ENCODE peak calls at places on chromosomes 12 and 14, in six cellular contexts. N is NCI-H1417; V is mammary epithelial cell; F is effector CD8-positive, alpha-beta T cell; A is pulmonary artery endothelial cell; E is GM03348. P is an unnamed sample.

GRCh38 chr14:104802913-104803184 is 1.9 kb downstream of the ZBTB42 start:
- DNase-seq in N (peak), V (no peak), F (no peak), A (no peak), E (no peak), P (no peak)

GRCh38 chr12:77786675-77787074 is 44.0 kb upstream of the NAV3 start:
- DNase-seq in N (no peak), V (no peak), F (no peak), A (no peak), E (no peak), P (no peak)

GRCh38 chr12:71164877-71165197 is 7.0 kb upstream of the TSPAN8 start:
- DNase-seq in N (no peak), V (peak), F (no peak), A (no peak), E (no peak), P (no peak)

GRCh38 chr12:51836833-51837184 is 11.7 kb downstream of the FIGNL2 start:
- DNase-seq in N (no peak), V (no peak), F (no peak), A (no peak), E (no peak), P (no peak)

GRCh38 chr12:64968989-64969819 is 144.8 kb downstream of the TBC1D30 start:
- DNase-seq in N (no peak), V (no peak), F (no peak), A (no peak), E (peak), P (no peak)

GRCh38 chr14:24695265-24696241 is 61.6 kb upstream of the GZMB start:
- DNase-seq in N (no peak), V (no peak), F (no peak), A (no peak), E (no peak), P (no peak)

GRCh38 chr14:22974530-22975313 is 7.6 kb downstream of the AJUBA start:
- DNase-seq in N (peak), V (no peak), F (no peak), A (no peak), E (no peak), P (no peak)

GRCh38 chr14:62662811-62663477 is 382.3 kb downstream of the KCNH5 start:
- DNase-seq in N (peak), V (no peak), F (no peak), A (no peak), E (no peak), P (no peak)

GRCh38 chr12:131375972-131376345 is 334.9 kb upstream of the SFSWAP start:
- DNase-seq in N (no peak), V (no peak), F (no peak), A (no peak), E (no peak), P (no peak)

GRCh38 chr12:32944195-32944594 is 47.6 kb upstream of the PKP2 start:
- DNase-seq in N (no peak), V (peak), F (no peak), A (no peak), E (no peak), P (no peak)

GRCh38 chr12:58894040-58894439 is 26.3 kb downstream of the LRIG3 start:
- DNase-seq in N (no peak), V (no peak), F (no peak), A (no peak), E (no peak), P (no peak)

GRCh38 chr14:68255697-68256178 is 436.2 kb downstream of the RAD51B start:
- DNase-seq in N (no peak), V (peak), F (no peak), A (no peak), E (peak), P (no peak)

GRCh38 chr14:84090837-84091236 is 1439.1 kb upstream of the FLRT2 start:
- DNase-seq in N (no peak), V (no peak), F (no peak), A (no peak), E (no peak), P (no peak)

GRCh38 chr12:109946505-109946904 is 46.4 kb downstream of the TCHP start:
- DNase-seq in N (no peak), V (no peak), F (no peak), A (no peak), E (peak), P (no peak)

GRCh38 chr12:102965281-102966155 is 8.0 kb downstream of the ASCL1 start:
- DNase-seq in N (peak), V (no peak), F (no peak), A (no peak), E (no peak), P (no peak)

GRCh38 chr12:79929065-79929464 is 5.8 kb downstream of the PPP1R12A start:
- DNase-seq in N (no peak), V (no peak), F (no peak), A (no peak), E (no peak), P (no peak)

GRCh38 chr14:73997944-73998451 is 21.1 kb downstream of the ENTPD5 start:
- DNase-seq in N (peak), V (no peak), F (no peak), A (no peak), E (no peak), P (no peak)

GRCh38 chr12:53217049-53217929 is 10.2 kb upstream of the ITGB7 start:
- DNase-seq in N (no peak), V (peak), F (no peak), A (no peak), E (peak), P (no peak)

GRCh38 chr14:103125098-103126070 is 2.1 kb downstream of the TNFAIP2 start:
- DNase-seq in N (no peak), V (no peak), F (no peak), A (no peak), E (no peak), P (no peak)

GRCh38 chr12:108612788-108613282 is 15.0 kb upstream of the TMEM119 start:
- DNase-seq in N (peak), V (peak), F (no peak), A (no peak), E (no peak), P (no peak)

GRCh38 chr12:122856999-122857671 is 21.9 kb downstream of the HIP1R start:
- DNase-seq in N (no peak), V (no peak), F (no peak), A (no peak), E (no peak), P (no peak)

GRCh38 chr14:42140831-42141279 is 534.2 kb downstream of the LRFN5 start:
- DNase-seq in N (peak), V (peak), F (no peak), A (no peak), E (peak), P (no peak)

GRCh38 chr14:97299661-97300060 is 502.5 kb downstream of the VRK1 start:
- DNase-seq in N (no peak), V (no peak), F (no peak), A (no peak), E (no peak), P (no peak)

GRCh38 chr14:73269729-73270651 is 32.7 kb downstream of the PAPLN start:
- DNase-seq in N (no peak), V (no peak), F (no peak), A (no peak), E (peak), P (no peak)

GRCh38 chr14:54420478-54421116 is 20.6 kb downstream of the CNIH1 start:
- DNase-seq in N (peak), V (peak), F (no peak), A (no peak), E (peak), P (peak)

GRCh38 chr12:88334271-88334670 is 192.2 kb downstream of the TMTC3 start:
- DNase-seq in N (peak), V (peak), F (no peak), A (no peak), E (no peak), P (no peak)

GRCh38 chr12:129196927-129197326 is 343.6 kb downstream of the GLT1D1 start:
- DNase-seq in N (no peak), V (no peak), F (no peak), A (no peak), E (no peak), P (no peak)

GRCh38 chr14:96268426-96269358 is 12.7 kb downstream of the BDKRB1 start:
- DNase-seq in N (no peak), V (peak), F (no peak), A (no peak), E (peak), P (no peak)

GRCh38 chr12:131852551-131853299 is 24.5 kb downstream of the MMP17 start:
- DNase-seq in N (no peak), V (no peak), F (no peak), A (no peak), E (no peak), P (no peak)

GRCh38 chr12:108299516-108299915 is 39.6 kb downstream of the CMKLR1 start:
- DNase-seq in N (no peak), V (no peak), F (no peak), A (no peak), E (no peak), P (no peak)

GRCh38 chr12:14833952-14834351 is 9.4 kb downstream of the ART4 start:
- DNase-seq in N (no peak), V (no peak), F (no peak), A (no peak), E (no peak), P (no peak)

GRCh38 chr14:85479771-85480170 is 50.2 kb upstream of the FLRT2 start:
- DNase-seq in N (no peak), V (no peak), F (no peak), A (no peak), E (no peak), P (no peak)

P was measured in glomerular endothelial cell.